ENCODE peak calls at places on chromosomes 13 and 19, in six cellular contexts. X is GOT3; D is naive thymus-derived CD4-positive, alpha-beta T cell; V is pancreas; E is testis; B is nephron progenitor cell. N is an unnamed sample.

GRCh38 chr19:49064768-49065611 is at the start of gene NTF4:
- DNase-seq in X (no peak), D (no peak), V (peak), E (no peak), B (peak), N (no peak)

GRCh38 chr13:77338961-77339401 is 12.1 kb upstream of the MYCBP2 start:
- DNase-seq in X (no peak), D (no peak), V (no peak), E (no peak), B (no peak), N (peak)

GRCh38 chr19:6108721-6109633 is 1.3 kb downstream of the RFX2 start:
- DNase-seq in X (no peak), D (peak), V (peak), E (peak), B (peak), N (peak)

GRCh38 chr19:2804156-2805004 is 15.3 kb upstream of the ZNF554 start:
- DNase-seq in X (no peak), D (no peak), V (no peak), E (no peak), B (no peak), N (no peak)

GRCh38 chr13:24232037-24232436 is 71.5 kb downstream of the SPATA13 start:
- DNase-seq in X (no peak), D (no peak), V (no peak), E (no peak), B (no peak), N (no peak)

GRCh38 chr19:8321760-8322637 is 703 bp downstream of the RPS28 start:
- DNase-seq in X (no peak), D (no peak), V (no peak), E (no peak), B (no peak), N (no peak)

GRCh38 chr19:55112781-55113569 is 4.5 kb downstream of the PPP1R12C start:
- DNase-seq in X (no peak), D (no peak), V (peak), E (no peak), B (no peak), N (no peak)

GRCh38 chr13:113406321-113407102 is 42.6 kb upstream of the GRTP1 start:
- DNase-seq in X (no peak), D (no peak), V (no peak), E (no peak), B (no peak), N (no peak)

GRCh38 chr19:2127758-2128157 is 23.6 kb downstream of the AP3D1 start:
- DNase-seq in X (no peak), D (no peak), V (no peak), E (no peak), B (no peak), N (no peak)

GRCh38 chr19:13831560-13832056 is 36.4 kb downstream of the ZSWIM4 start:
- DNase-seq in X (no peak), D (no peak), V (no peak), E (no peak), B (no peak), N (no peak)

GRCh38 chr19:5394907-5395505 is 54.4 kb upstream of the PTPRS start:
- DNase-seq in X (no peak), D (no peak), V (no peak), E (peak), B (peak), N (no peak)

GRCh38 chr19:30888937-30889336 is 460.3 kb downstream of the TSHZ3 start:
- DNase-seq in X (no peak), D (no peak), V (no peak), E (no peak), B (no peak), N (no peak)

GRCh38 chr19:12784394-12784870 is 6.9 kb upstream of the JUNB start:
- DNase-seq in X (no peak), D (peak), V (no peak), E (no peak), B (no peak), N (no peak)

GRCh38 chr13:72400859-72401258 is 326.6 kb downstream of the MZT1 start:
- DNase-seq in X (no peak), D (no peak), V (no peak), E (no peak), B (no peak), N (no peak)

GRCh38 chr13:44764334-44764733 is 188.2 kb upstream of the TSC22D1 start:
- DNase-seq in X (no peak), D (no peak), V (peak), E (no peak), B (no peak), N (no peak)

GRCh38 chr19:57813919-57814504 is 701 bp downstream of the ZNF552 start:
- DNase-seq in X (no peak), D (no peak), V (no peak), E (no peak), B (no peak), N (no peak)

GRCh38 chr13:57629821-57630235 is 1.7 kb upstream of the PCDH17 start:
- DNase-seq in X (peak), D (peak), V (peak), E (peak), B (peak), N (peak)

GRCh38 chr19:16416574-16416973 is 55.2 kb downstream of the EPS15L1 start:
- DNase-seq in X (no peak), D (no peak), V (no peak), E (no peak), B (no peak), N (no peak)

GRCh38 chr13:98199480-98199879 is 22.4 kb upstream of the RNF113B start:
- DNase-seq in X (no peak), D (no peak), V (no peak), E (no peak), B (no peak), N (no peak)

GRCh38 chr13:20594276-20594675 is 27.3 kb downstream of the IFT88 start:
- DNase-seq in X (no peak), D (no peak), V (no peak), E (no peak), B (no peak), N (no peak)

GRCh38 chr13:70311175-70311574 is 202.9 kb upstream of the KLHL1 start:
- DNase-seq in X (no peak), D (no peak), V (no peak), E (no peak), B (no peak), N (no peak)

GRCh38 chr13:94007072-94007471 is 472.4 kb downstream of the DCT start:
- DNase-seq in X (no peak), D (no peak), V (no peak), E (no peak), B (no peak), N (no peak)

GRCh38 chr13:101915333-101915732 is 462.9 kb downstream of the ITGBL1 start:
- DNase-seq in X (no peak), D (no peak), V (no peak), E (no peak), B (no peak), N (no peak)

GRCh38 chr19:29858000-29858596 is 46.3 kb downstream of the CCNE1 start:
- DNase-seq in X (no peak), D (no peak), V (peak), E (no peak), B (no peak), N (peak)

GRCh38 chr19:1001538-1002166 is 1.4 kb downstream of the GRIN3B start:
- DNase-seq in X (no peak), D (peak), V (peak), E (peak), B (peak), N (peak)

GRCh38 chr19:7109678-7110289 is 40.3 kb downstream of the ZNF557 start:
- DNase-seq in X (no peak), D (no peak), V (no peak), E (peak), B (no peak), N (no peak)

GRCh38 chr13:53165201-53165600 is 136.6 kb downstream of the OLFM4 start:
- DNase-seq in X (no peak), D (no peak), V (no peak), E (no peak), B (no peak), N (no peak)

GRCh38 chr13:25044071-25044470 is 51.9 kb upstream of the PABPC3 start:
- DNase-seq in X (no peak), D (no peak), V (no peak), E (no peak), B (no peak), N (no peak)

GRCh38 chr13:78816154-78816553 is 157.2 kb upstream of the OBI1 start:
- DNase-seq in X (no peak), D (no peak), V (no peak), E (no peak), B (no peak), N (no peak)

GRCh38 chr19:28746486-28746885 is 466.5 kb downstream of the UQCRFS1 start:
- DNase-seq in X (no peak), D (no peak), V (no peak), E (no peak), B (no peak), N (no peak)

GRCh38 chr19:27746691-27747380 is 1466.1 kb downstream of the UQCRFS1 start:
- DNase-seq in X (no peak), D (no peak), V (peak), E (peak), B (peak), N (no peak)

GRCh38 chr19:49567722-49568454 is 12.5 kb downstream of the NOSIP start:
- DNase-seq in X (no peak), D (peak), V (no peak), E (no peak), B (no peak), N (no peak)

GRCh38 chr19:13859361-13859880 is 17.5 kb upstream of the NANOS3 start:
- DNase-seq in X (no peak), D (no peak), V (no peak), E (no peak), B (no peak), N (no peak)

GRCh38 chr13:102277286-102277685 is 124.6 kb downstream of the FGF14 start:
- DNase-seq in X (no peak), D (no peak), V (no peak), E (no peak), B (no peak), N (no peak)

GRCh38 chr19:39951686-39952085 is 17.3 kb upstream of the FCGBP start:
- DNase-seq in X (no peak), D (no peak), V (no peak), E (no peak), B (no peak), N (no peak)